ENCODE peak calls at places on chromosomes 7 and 10, in ten cellular contexts. S, L, O, J, H, N, P, K, R and V are unnamed samples. For H3K4me1, the result is how much of the 10 kb centered on the place peaks cover.

GRCh38 chr7:151062399-151063211 is 3.2 kb downstream of the SLC4A2 start:
- DNase-seq in N (peak), P (no peak), S (no peak), K (no peak), H (peak), R (peak), J (peak), L (peak), O (peak), V (peak)

GRCh38 chr7:107661081-107661864 is 645 bp downstream of the SLC26A4 start:
- DNase-seq in P (no peak), R (peak), S (peak), O (peak), J (peak), L (peak), K (peak), N (peak), H (peak), V (peak)

GRCh38 chr7:150665075-150665794 is 20.3 kb upstream of the GIMAP2 start:
- DNase-seq in P (no peak), O (no peak), L (no peak), N (no peak), H (no peak), K (no peak), R (no peak), J (no peak), S (no peak), V (no peak)

GRCh38 chr10:28391283-28391682 is 88.4 kb upstream of the MPP7 start:
- DNase-seq in S (no peak), K (no peak), N (no peak), P (no peak), R (no peak), J (no peak), O (peak), H (no peak), L (no peak), V (no peak)

GRCh38 chr10:79347894-79348639 is 798 bp downstream of the PPIF start:
- DNase-seq in L (peak), P (no peak), H (peak), N (peak), R (peak), K (peak), J (peak), S (peak), O (no peak), V (peak)

GRCh38 chr7:20508109-20508508 is 107.4 kb upstream of the ABCB5 start:
- DNase-seq in L (peak), H (peak), O (no peak), N (no peak), S (no peak), K (no peak), R (no peak), P (no peak), J (no peak), V (no peak)

GRCh38 chr7:158490171-158490782 is 97.3 kb downstream of the PTPRN2 start:
- DNase-seq in N (no peak), J (no peak), K (no peak), P (no peak), L (no peak), S (no peak), H (no peak), R (no peak), O (no peak), V (no peak)

GRCh38 chr7:28960071-28960840 is 2.1 kb upstream of the TRIL start:
- DNase-seq in N (no peak), R (no peak), K (no peak), H (no peak), P (peak), O (no peak), L (no peak), S (no peak), J (no peak), V (no peak)

GRCh38 chr7:107441576-107442422 is 28.1 kb upstream of the GPR22 start:
- DNase-seq in J (no peak), K (no peak), O (no peak), R (no peak), N (no peak), S (no peak), L (no peak), H (no peak), P (no peak), V (no peak)

GRCh38 chr7:28754027-28754426 is 204.1 kb downstream of the TRIL start:
- DNase-seq in N (no peak), H (peak), O (no peak), S (no peak), L (no peak), K (no peak), R (no peak), J (peak), P (no peak), V (no peak)

GRCh38 chr7:151453326-151453791 is 13.4 kb upstream of the CRYGN start:
- DNase-seq in H (peak), R (no peak), O (peak), N (no peak), S (no peak), L (no peak), P (no peak), K (no peak), J (peak), V (no peak)

GRCh38 chr7:117041822-117042221 is 88.5 kb downstream of the ST7 start:
- DNase-seq in O (no peak), K (no peak), R (no peak), S (no peak), L (no peak), J (no peak), P (no peak), H (no peak), N (no peak), V (no peak)

GRCh38 chr10:92239185-92239599 is 51.7 kb downstream of the CPEB3 start:
- DNase-seq in O (no peak), J (no peak), N (peak), P (no peak), S (no peak), H (peak), L (no peak), K (no peak), R (no peak), V (no peak)
- H3K4me1 ChIP-seq in O (under half), J (under half), N (under half), P (half or more), S (under half), H (under half), L (half or more), K (under half), R (under half), V (under half)

DNA sequence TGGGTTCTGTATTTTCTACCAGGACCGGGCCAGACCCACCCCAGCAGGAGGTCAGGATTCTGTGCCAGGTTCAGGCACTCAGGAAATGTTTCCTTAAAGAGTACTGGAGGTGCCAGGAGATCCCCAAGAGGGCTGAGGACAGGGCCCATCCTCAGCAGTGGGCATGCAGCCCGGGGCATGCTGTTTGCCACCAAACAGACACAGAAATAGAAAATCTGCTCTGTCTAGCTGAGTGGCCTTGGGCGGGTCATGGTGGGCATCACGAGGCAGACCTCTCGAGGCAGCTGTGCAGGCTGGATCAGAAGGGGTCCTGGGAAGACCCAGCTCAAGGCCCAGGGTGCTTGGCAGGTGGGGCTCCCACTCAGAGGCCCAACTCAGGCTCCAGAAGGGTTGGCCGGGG is 105.0 kb downstream of the FAM53B start:
- DNase-seq in R (no peak), H (no peak), K (no peak), L (no peak), P (no peak), J (no peak), S (no peak), O (no peak), N (no peak), V (no peak)
- H3K4me1 ChIP-seq in R (under half), H (under half), K (under half), L (under half), P (under half), J (under half), S (under half), O (under half), N (under half), V (under half)

DNA sequence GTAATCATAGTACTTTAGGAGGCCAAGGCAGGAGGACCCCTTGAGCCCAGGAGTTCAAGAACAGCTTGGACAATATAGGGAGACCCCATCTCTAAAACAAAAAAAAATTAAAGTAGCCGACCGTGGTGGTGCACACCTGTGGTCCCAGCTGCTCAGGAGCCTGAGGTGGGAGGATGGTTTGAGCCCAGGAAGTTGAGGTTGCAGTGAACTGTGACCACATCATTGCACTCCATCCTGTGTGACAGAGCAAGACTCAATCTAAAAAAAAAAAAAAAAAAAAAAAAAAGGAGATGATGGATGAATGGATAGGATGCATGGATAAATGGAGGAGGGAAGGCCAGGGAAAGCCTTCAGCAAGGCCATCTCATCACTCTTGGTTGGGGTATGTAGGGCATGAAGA is 33.4 kb upstream of the BMPR1A start:
- DNase-seq in P (no peak), S (no peak), L (no peak), J (no peak), H (no peak), R (no peak), N (no peak), K (no peak), O (no peak), V (no peak)
- H3K4me1 ChIP-seq in P (under half), S (under half), L (under half), J (under half), H (under half), R (under half), N (under half), K (under half), O (under half), V (under half)

GRCh38 chr7:1021931-1022330 is 22.4 kb upstream of the GPR146 start:
- DNase-seq in S (no peak), R (peak), J (no peak), P (no peak), K (no peak), O (no peak), N (no peak), H (no peak), L (no peak), V (peak)

GRCh38 chr7:1021366-1021765 is 23.0 kb upstream of the GPR146 start:
- DNase-seq in O (no peak), P (no peak), N (no peak), R (peak), L (no peak), S (no peak), J (no peak), K (no peak), H (no peak), V (no peak)

GRCh38 chr7:1022356-1022755 is 22.0 kb upstream of the GPR146 start:
- DNase-seq in H (no peak), N (no peak), O (no peak), L (no peak), J (no peak), R (no peak), S (no peak), K (no peak), P (no peak), V (peak)

GRCh38 chr7:1024331-1024761 is 20.0 kb upstream of the GPR146 start:
- DNase-seq in H (no peak), L (no peak), R (peak), S (no peak), N (no peak), O (no peak), P (no peak), K (no peak), J (no peak), V (no peak)

GRCh38 chr7:1022801-1023465 is 21.4 kb upstream of the GPR146 start:
- DNase-seq in O (no peak), R (no peak), N (no peak), P (no peak), J (no peak), K (no peak), S (no peak), H (no peak), L (no peak), V (peak)
- H3K4me1 ChIP-seq in O (under half), R (under half), N (under half), P (under half), J (under half), K (under half), S (under half), H (under half), L (half or more), V (under half)

DNA sequence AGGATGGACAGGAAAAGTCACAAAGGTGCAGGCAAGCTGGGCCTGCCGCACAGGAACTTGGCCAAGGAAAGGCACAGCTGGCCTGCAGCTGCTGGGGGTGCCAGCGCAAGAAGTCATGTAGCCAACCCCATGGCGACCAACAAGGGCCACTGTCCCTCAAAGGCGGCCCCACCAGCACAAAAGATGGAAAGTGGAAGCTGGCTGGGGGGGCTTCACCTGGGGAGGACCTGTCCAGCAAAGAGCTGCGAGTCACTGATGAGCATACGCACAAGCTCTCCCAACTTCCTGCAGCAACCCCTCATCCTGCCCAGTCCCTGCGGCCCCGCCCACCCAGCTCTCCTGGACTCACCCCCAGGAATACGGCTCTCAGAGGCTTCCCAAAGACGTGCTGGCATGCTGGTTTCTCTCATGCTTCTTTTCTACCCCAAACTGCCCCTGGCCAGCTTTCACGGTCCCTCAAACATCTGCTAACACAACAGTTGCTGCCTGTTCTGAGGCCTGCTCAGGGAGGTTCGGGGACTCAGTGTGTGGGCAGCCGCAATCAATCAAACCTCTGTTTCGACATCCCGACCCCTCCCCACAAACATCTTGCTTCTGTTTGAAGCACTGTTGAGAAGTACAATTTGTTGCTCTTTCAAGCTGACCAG is 67.6 kb downstream of the FAM53B start:
- DNase-seq in L (no peak), O (no peak), K (no peak), J (no peak), N (no peak), P (no peak), H (no peak), R (peak), S (no peak), V (peak)
- H3K4me1 ChIP-seq in L (under half), O (under half), K (under half), J (half or more), N (under half), P (half or more), H (half or more), R (half or more), S (under half), V (under half)

DNA sequence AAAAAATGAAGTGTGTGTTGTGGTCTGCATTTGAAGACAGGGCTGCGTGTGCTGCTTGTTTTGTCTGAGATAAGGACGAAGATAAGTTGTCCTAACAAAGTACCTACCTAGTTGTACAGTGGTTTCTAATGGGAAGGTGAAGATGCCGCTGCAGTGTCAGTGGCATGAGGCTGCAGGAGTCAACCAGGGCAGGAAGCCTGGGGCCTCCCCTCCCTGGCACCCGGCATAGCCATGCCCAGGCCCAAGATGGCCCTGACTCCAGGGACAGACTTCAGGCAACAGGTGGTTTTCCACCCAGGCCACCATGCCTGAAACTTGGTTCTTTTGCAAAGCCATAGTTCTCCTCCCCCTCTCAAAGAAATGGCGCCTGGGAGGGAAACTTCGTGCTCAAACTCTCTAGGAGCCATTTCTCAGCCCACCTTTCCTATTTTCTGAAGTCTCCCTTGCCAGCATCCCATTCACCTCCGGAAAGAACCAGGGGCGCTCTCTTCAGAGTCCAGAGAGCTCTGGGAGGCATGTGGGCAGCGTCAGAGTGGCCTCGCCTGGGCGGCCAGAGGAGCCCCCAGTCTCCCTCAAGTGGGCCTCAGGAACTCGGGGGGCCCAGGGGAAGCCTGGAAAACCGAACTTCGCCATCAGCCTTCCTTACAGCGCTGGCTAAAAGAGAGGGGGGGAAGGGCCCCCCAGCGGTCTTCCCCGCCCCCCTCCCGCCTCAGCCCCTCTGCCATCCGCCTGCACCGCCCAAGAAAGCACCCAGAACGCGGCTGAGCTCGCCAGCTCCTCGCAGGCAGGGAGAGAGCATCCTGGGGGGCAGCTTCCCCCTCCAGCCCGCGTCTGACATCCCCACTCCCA is 2.0 kb upstream of the KAT6B start:
- DNase-seq in P (no peak), N (no peak), K (peak), L (no peak), H (peak), O (no peak), J (peak), S (no peak), R (no peak), V (no peak)
- H3K4me1 ChIP-seq in P (half or more), N (under half), K (under half), L (half or more), H (under half), O (under half), J (under half), S (under half), R (under half), V (under half)

GRCh38 chr7:156935250-156935649 is 14.3 kb upstream of the NOM1 start:
- DNase-seq in P (no peak), L (no peak), J (no peak), H (no peak), R (no peak), O (no peak), N (no peak), K (no peak), S (no peak), V (no peak)
- H3K4me1 ChIP-seq in P (under half), L (under half), J (under half), H (under half), R (under half), O (under half), N (under half), K (under half), S (under half), V (under half)

GRCh38 chr7:141697211-141697871 is 4.6 kb downstream of the DENND11 start:
- DNase-seq in O (no peak), R (no peak), P (no peak), N (no peak), J (no peak), S (no peak), L (no peak), H (no peak), K (no peak), V (no peak)
- H3K4me1 ChIP-seq in O (under half), R (under half), P (half or more), N (under half), J (under half), S (under half), L (half or more), H (under half), K (under half), V (under half)

GRCh38 chr7:44624306-44624705 is 17.9 kb downstream of the OGDH start:
- DNase-seq in S (no peak), P (no peak), J (no peak), K (no peak), L (no peak), H (no peak), R (no peak), O (no peak), N (no peak), V (no peak)
- H3K4me1 ChIP-seq in S (under half), P (half or more), J (under half), K (under half), L (under half), H (under half), R (under half), O (under half), N (under half), V (under half)